ENCODE peak calls at places on chromosomes 12 and 14, in nine cellular contexts. Z is hepatocyte; A is colonic mucosa; Y is CD8-positive, alpha-beta T cell; G is astrocyte; P is A549; O is GM23248; F is kidney; S is fibroblast of lung. D is an unnamed sample.
A peak's percentile ranks its signal among the peaks of the same experiment; 100 is the strongest.

GRCh38 chr12:124796303-124796957 is 67.2 kb downstream of the SCARB1 start:
- DNase-seq in Z (no peak), A (no peak), Y (no peak), G (no peak), P (no peak), O (no peak), F (no peak), S (no peak), D (no peak)

GRCh38 chr14:24381363-24382102 is 13.5 kb downstream of the NFATC4 start:
- DNase-seq in Z (no peak), A (no peak), Y (no peak), G (no peak), P (no peak), O (no peak), F (no peak), S (no peak), D (no peak)

GRCh38 chr12:66241061-66242043 is 52.3 kb downstream of the IRAK3 start:
- DNase-seq in Z (no peak), A (no peak), Y (no peak), G (peak; percentile 76), P (peak; percentile 27), O (peak; percentile 89), F (no peak), S (peak; percentile 79), D (no peak)

GRCh38 chr12:67651380-67651695 is 2.8 kb downstream of the DYRK2 start:
- DNase-seq in Z (peak; percentile 23), A (peak; percentile 33), Y (peak; percentile 42), G (no peak), P (peak; percentile 46), O (peak; percentile 72), F (no peak), S (peak; percentile 41), D (no peak)

GRCh38 chr12:55797068-55797467 is 20.5 kb downstream of the SARNP start:
- DNase-seq in Z (peak; percentile 69), A (no peak), Y (no peak), G (peak; percentile 21), P (peak; percentile 65), O (peak; percentile 59), F (no peak), S (peak; percentile 39), D (peak; percentile 18)

GRCh38 chr14:95711476-95712176 is 2.3 kb downstream of the TCL1A start:
- DNase-seq in Z (no peak), A (no peak), Y (no peak), G (no peak), P (no peak), O (no peak), F (no peak), S (no peak), D (no peak)

GRCh38 chr14:65296402-65296801 is 116.1 kb upstream of the FUT8 start:
- DNase-seq in Z (no peak), A (no peak), Y (no peak), G (peak; percentile 31), P (no peak), O (peak; percentile 11), F (no peak), S (peak; percentile 58), D (no peak)

GRCh38 chr12:132146772-132147422 is 2.6 kb downstream of the NOC4L start:
- DNase-seq in Z (no peak), A (no peak), Y (no peak), G (no peak), P (no peak), O (no peak), F (peak; percentile 55), S (no peak), D (no peak)

GRCh38 chr14:99619873-99620834 is 16.1 kb upstream of the CCDC85C start:
- DNase-seq in Z (no peak), A (no peak), Y (no peak), G (peak; percentile 44), P (no peak), O (peak; percentile 86), F (peak; percentile 81), S (peak; percentile 68), D (peak; percentile 53)

GRCh38 chr14:50831704-50832130 is 755 bp upstream of the NIN start:
- DNase-seq in Z (peak; percentile 21), A (no peak), Y (no peak), G (no peak), P (peak; percentile 18), O (peak; percentile 41), F (no peak), S (peak; percentile 12), D (no peak)

GRCh38 chr14:50832935-50833607 is 2.1 kb upstream of the NIN start:
- DNase-seq in Z (no peak), A (no peak), Y (no peak), G (no peak), P (no peak), O (no peak), F (no peak), S (no peak), D (no peak)

GRCh38 chr14:50829472-50830043 is 1.4 kb downstream of the NIN start:
- DNase-seq in Z (no peak), A (no peak), Y (no peak), G (no peak), P (no peak), O (peak; percentile 35), F (no peak), S (no peak), D (no peak)

GRCh38 chr14:50830044-50830931 is 674 bp downstream of the NIN start:
- DNase-seq in Z (peak; percentile 48), A (peak; percentile 56), Y (peak; percentile 62), G (peak; percentile 34), P (peak; percentile 24), O (peak; percentile 69), F (peak; percentile 85), S (peak; percentile 52), D (peak; percentile 78)

DNA sequence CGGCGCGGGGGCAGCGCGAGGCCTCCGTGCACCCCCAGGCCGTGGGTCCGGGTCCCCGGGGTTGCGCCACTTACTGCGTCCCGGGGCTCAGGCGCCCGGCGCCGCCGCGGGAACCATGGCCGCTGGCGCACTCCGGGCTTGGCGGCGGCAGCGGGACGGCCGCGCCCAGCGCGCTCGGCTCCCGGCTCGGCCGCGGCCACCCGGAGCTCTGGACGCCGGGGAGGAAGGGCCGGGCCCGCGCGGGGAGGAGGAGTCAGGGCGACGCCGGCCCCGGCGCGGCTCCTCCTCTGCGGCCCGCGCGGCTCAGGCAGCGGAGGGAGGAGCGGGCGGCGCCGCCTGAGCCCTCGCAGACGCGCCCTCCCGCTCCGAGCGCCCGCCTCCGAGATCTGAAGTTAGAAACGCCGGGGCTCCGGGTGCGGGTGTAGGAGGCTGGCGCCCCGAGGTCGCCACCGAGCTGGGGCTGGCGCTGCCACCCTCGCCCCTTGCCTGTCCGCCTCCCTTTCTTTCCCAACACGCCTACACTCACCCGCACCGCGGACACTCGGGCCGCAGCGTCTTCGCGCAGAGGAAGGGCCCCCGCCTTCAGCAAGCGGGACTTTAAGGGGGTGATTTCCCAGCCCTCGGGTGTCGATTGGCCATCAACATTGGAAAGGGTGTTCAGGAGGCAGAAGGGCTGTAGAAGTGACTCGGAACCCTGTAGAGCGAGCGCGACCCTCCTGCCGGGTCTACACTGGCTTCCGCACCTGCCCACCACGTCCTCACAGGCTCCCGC is at the start of gene NIN:
- DNase-seq in Z (peak; percentile 92), A (peak; percentile 75), Y (peak; percentile 75), G (peak; percentile 58), P (peak; percentile 72), O (peak; percentile 95), F (peak; percentile 92), S (peak; percentile 77), D (peak; percentile 85)
- H3K27ac ChIP-seq in Z (peak within 1 kb of the TSS; percentile 84), A (peak within 1 kb of the TSS; percentile 82), Y (peak within 1 kb of the TSS; percentile 76), G (peak within 1 kb of the TSS; percentile 67), P (peak within 1 kb of the TSS; percentile 95), O (peak within 1 kb of the TSS; percentile 39), F (peak within 1 kb of the TSS; percentile 80), S (peak within 1 kb of the TSS; percentile 59), D (peak within 1 kb of the TSS; percentile 96)

DNA sequence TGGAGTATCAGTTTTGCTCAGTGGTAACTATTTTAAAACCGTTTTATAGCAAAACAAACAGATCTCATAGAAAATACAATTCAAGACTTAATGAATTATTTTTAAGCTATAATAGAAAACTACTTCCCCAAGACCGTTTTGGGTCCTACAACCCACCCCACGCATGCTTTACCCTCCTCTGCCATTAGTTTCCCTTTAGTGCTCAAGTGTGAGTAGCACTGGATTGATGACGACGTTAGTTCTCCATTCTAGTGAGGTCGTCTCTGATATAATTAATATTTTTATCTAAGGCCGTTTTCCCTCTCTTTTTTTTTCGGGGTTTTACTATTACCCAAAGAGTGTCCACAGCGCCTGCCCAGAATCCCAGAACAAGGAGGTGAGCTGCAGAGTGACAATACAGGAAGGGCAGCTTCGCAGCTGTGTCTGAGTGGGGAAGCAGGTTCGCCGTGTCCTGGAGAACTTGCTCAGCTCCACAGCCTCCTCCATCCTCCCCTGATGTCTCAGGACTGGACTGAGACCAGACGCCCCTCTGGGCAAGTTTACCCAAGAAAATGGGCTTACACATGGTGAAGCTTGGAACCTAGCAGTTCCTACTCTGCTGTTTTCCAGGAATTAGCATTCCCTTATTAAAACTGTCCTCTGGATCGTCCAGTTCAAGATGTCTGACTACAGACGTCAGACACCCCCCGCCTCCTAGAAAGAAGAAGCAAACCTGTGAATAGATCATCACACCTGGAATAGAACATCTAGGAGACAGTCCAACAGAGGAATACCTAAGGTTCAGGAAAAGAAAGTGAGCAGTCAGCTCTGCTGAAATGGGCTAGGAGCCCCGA is 31.9 kb upstream of the MON2 start:
- DNase-seq in Z (no peak), A (no peak), Y (peak; percentile 5), G (no peak), P (no peak), O (peak; percentile 6), F (no peak), S (no peak), D (no peak)
- H3K27ac ChIP-seq in Z (no peak overlapping the region), A (no peak overlapping the region), Y (no peak overlapping the region), G (no peak overlapping the region), P (peak overlapping the region; percentile 0), O (no peak overlapping the region), F (no peak overlapping the region), S (no peak overlapping the region), D (no peak overlapping the region)

DNA sequence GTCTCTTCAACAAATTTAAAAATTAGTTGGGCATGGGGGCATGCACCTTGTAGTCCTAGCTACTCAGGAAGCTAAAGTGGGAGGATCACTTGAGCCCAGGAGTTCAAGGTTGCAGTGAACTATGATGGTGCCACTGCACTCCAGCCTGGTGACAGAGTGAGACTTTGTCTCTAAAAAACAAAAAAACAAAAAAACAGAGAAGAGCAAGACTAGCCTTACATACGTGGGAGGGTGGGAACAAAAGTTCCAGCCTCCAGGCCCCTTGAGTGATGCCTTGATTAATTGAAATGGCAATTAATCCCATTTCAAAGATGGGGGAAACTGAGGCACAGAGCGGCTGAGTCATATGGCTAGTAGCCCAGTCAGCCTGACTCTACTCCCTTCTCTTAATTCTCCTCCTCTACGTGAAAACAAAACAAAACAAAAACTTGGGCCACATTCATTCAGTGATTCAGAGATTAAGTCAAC is 3.3 kb upstream of the FAM222A start:
- DNase-seq in Z (no peak), A (no peak), Y (no peak), G (peak; percentile 6), P (no peak), O (no peak), F (no peak), S (peak; percentile 24), D (no peak)
- H3K27ac ChIP-seq in Z (no peak overlapping the region), A (no peak overlapping the region), Y (no peak overlapping the region), G (no peak overlapping the region), P (no peak overlapping the region), O (no peak overlapping the region), F (no peak overlapping the region), S (no peak overlapping the region), D (no peak overlapping the region)

DNA sequence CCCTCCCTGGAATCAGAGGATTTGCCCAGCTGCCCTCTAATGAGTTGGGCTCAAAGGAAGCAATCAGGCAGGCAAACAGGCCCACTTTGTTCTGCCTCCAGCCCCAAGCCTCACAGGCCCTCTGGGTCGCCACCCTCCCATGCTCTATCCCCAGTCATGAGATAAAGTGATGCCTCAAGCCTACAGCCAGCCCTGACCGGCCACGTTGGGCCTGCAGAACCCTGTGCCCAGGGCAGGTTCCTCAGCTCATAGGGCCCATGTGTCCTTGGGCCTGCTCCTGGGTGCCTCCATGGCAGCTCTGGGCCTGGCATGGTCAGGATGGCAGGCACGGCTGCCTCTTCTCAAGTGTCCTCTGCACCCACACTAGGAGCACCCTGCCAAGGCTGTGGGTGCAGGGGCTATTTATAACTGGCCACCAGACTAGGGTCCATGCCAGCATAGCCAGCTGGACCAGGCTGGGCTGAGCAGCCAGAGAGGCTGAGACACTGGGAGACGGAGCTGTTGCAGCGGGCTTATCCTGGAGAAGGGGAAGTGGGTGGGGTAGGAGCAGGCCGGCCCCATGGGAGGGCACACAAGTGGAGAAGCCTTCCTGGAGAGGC is 20.2 kb downstream of the HDAC7 start:
- DNase-seq in Z (no peak), A (no peak), Y (no peak), G (no peak), P (no peak), O (peak; percentile 45), F (peak; percentile 73), S (no peak), D (peak; percentile 85)
- H3K27ac ChIP-seq in Z (no peak overlapping the region), A (no peak overlapping the region), Y (no peak overlapping the region), G (no peak overlapping the region), P (no peak overlapping the region), O (peak overlapping the region; percentile 28), F (no peak overlapping the region), S (no peak overlapping the region), D (peak overlapping the region; percentile 99)